ENCODE peak calls at places on chromosomes 16 and 17, in six cellular contexts. E, H, K, L, Y and F are unnamed samples.

GRCh38 chr17:6509295-6509771 is 47.0 kb downstream of the PITPNM3 start:
- DNase-seq in E (no peak), H (no peak), K (no peak), Y (peak; percentile 55), L (no peak), F (no peak)

GRCh38 chr16:31201511-31202401 is 804 bp downstream of the PYCARD start:
- DNase-seq in K (no peak), Y (no peak), L (peak; percentile 78), H (no peak), E (no peak), F (no peak)

GRCh38 chr16:6453742-6454141 is 878.9 kb upstream of the RBFOX1 start:
- DNase-seq in H (no peak), K (no peak), L (no peak), E (no peak), Y (no peak), F (no peak)

GRCh38 chr17:49996495-49997255 is 1.7 kb upstream of the DLX3 start:
- DNase-seq in E (peak; percentile 22), K (peak; percentile 81), Y (no peak), L (peak; percentile 79), H (no peak), F (no peak)

GRCh38 chr16:11264155-11264832 is 4.8 kb downstream of the TNP2 start:
- DNase-seq in Y (no peak), K (no peak), L (no peak), H (no peak), E (no peak), F (no peak)

GRCh38 chr16:27436065-27436464 is 34.1 kb downstream of the IL21R start:
- DNase-seq in K (no peak), L (no peak), E (no peak), H (no peak), Y (peak; percentile 38), F (no peak)

GRCh38 chr17:29084476-29085148 is 41.7 kb downstream of the PIPOX start:
- DNase-seq in E (no peak), L (no peak), Y (peak; percentile 83), K (no peak), H (no peak), F (no peak)

GRCh38 chr17:19703106-19703775 is 13.1 kb downstream of the SLC47A2 start:
- DNase-seq in H (no peak), K (no peak), Y (no peak), L (peak; percentile 60), E (no peak), F (no peak)

GRCh38 chr16:76963614-76964315 is 227.2 kb upstream of the MON1B start:
- DNase-seq in E (no peak), H (no peak), Y (no peak), L (no peak), K (no peak), F (no peak)

GRCh38 chr17:50837286-50837979 is 2.0 kb downstream of the WFIKKN2 start:
- DNase-seq in L (no peak), K (no peak), E (no peak), H (no peak), Y (no peak), F (no peak)

GRCh38 chr16:24052466-24053324 is 203.4 kb upstream of the CACNG3 start:
- DNase-seq in H (no peak), E (no peak), L (no peak), Y (no peak), K (no peak), F (no peak)

GRCh38 chr17:45825792-45826191 is 18.9 kb upstream of the SPPL2C start:
- DNase-seq in H (no peak), L (no peak), Y (no peak), E (no peak), K (no peak), F (no peak)

GRCh38 chr16:54772400-54772799 is 158.3 kb upstream of the IRX5 start:
- DNase-seq in Y (no peak), K (no peak), L (no peak), E (no peak), H (no peak), F (no peak)

GRCh38 chr17:39676198-39676819 is 8.1 kb downstream of the PNMT start:
- DNase-seq in K (no peak), H (no peak), Y (no peak), E (no peak), L (peak; percentile 92), F (no peak)

GRCh38 chr16:50861926-50862325 is 120.0 kb downstream of the CYLD start:
- DNase-seq in H (no peak), Y (no peak), E (no peak), K (peak; percentile 21), L (no peak), F (peak; percentile 33)

GRCh38 chr17:30821751-30822723 is 2.5 kb downstream of the CRLF3 start:
- DNase-seq in H (no peak), E (no peak), Y (no peak), K (no peak), L (no peak), F (no peak)

GRCh38 chr17:77125432-77125901 is 15.3 kb upstream of the SEC14L1 start:
- DNase-seq in K (peak; percentile 97), L (no peak), Y (no peak), E (peak; percentile 91), H (no peak), F (peak; percentile 89)

GRCh38 chr17:2710804-2711607 is 558 bp downstream of the CLUH start:
- DNase-seq in K (no peak), Y (peak; percentile 71), H (no peak), E (no peak), L (peak; percentile 61), F (no peak)

GRCh38 chr17:78879679-78880186 is 23.3 kb downstream of the CEP295NL start:
- DNase-seq in E (no peak), Y (peak; percentile 94), K (no peak), L (peak; percentile 88), H (no peak), F (no peak)
- H3K27ac ChIP-seq in E (no peak overlapping the region), Y (peak overlapping the region; percentile 87), K (no peak overlapping the region), L (peak overlapping the region; percentile 88), H (peak overlapping the region; percentile 94), F (no peak overlapping the region)

GRCh38 chr17:64331366-64331765 is 59.3 kb downstream of the PECAM1 start:
- DNase-seq in H (no peak), Y (no peak), L (no peak), E (no peak), K (no peak), F (no peak)
- H3K27ac ChIP-seq in H (peak overlapping the region; percentile 76), Y (peak overlapping the region; percentile 23), L (peak overlapping the region; percentile 56), E (no peak overlapping the region), K (no peak overlapping the region), F (no peak overlapping the region)

DNA sequence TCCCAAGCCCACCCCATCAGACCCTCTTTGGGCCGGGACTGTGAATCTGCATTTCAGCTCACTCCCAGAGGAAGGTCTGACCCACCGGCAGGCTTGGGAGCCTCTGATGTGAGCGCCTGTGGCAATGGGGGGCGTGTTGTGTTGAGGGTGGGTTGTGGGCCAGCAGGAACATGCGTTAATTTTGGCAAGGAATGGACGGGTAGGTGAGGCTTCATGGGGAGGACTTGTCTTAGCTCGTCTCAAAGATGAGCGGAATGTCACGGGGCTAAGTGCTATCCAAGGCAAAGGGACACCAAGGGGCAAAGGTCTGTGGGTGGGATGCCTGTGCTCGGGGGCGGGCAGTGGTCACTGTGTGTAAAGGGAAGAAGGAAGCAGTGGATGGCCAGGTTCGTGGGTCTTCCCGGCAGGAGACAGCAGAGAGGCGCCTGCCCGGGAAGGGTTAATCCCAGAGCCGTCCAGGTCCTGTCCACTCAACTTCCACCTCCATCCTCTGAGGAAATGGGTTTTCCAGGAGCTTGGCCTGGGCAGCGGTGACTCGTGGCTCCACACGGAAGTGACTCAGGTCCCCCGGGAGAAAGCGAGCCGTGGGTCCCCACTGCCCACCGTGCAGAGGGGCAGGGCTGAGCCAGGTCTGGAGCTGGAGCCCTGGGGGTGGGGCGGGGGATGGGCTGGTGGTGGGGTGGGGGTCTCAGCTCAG is 17.4 kb downstream of the ADGRG1 start:
- DNase-seq in L (peak; percentile 85), K (no peak), H (no peak), E (no peak), Y (peak; percentile 73), F (no peak)
- H3K27ac ChIP-seq in L (peak overlapping the region; percentile 31), K (peak overlapping the region; percentile 62), H (peak overlapping the region; percentile 81), E (no peak overlapping the region), Y (peak overlapping the region; percentile 53), F (peak overlapping the region; percentile 26)

GRCh38 chr16:9670058-9670457 is 512.2 kb downstream of the GRIN2A start:
- DNase-seq in K (no peak), L (no peak), Y (no peak), H (no peak), E (no peak), F (no peak)

GRCh38 chr16:9661336-9661735 is 520.9 kb downstream of the GRIN2A start:
- DNase-seq in K (no peak), Y (no peak), L (no peak), E (no peak), H (no peak), F (no peak)

GRCh38 chr16:9666834-9667480 is 515.3 kb downstream of the GRIN2A start:
- DNase-seq in K (no peak), Y (no peak), E (no peak), L (peak; percentile 43), H (no peak), F (no peak)

DNA sequence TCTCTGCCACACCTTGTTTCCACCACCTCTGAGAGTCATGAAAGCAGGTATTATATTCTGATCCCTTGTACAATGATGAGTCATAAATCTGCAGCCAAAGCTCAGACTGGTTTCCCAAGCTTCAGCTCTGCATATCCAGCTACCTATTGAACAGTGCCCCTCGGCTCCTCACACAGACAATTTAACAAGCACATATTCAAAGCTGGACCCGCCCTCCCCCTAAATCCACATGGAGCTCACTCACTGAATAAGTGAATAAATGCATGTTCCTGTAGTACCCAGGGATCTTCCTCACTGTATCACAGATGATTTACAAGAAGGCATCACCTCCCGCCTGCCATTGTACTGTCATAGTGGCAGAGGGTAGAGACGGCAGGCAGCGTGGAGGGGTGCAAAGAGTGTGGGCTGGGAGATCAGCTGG is 516.4 kb downstream of the GRIN2A start:
- DNase-seq in H (no peak), L (no peak), E (no peak), K (no peak), Y (no peak), F (peak; percentile 16)
- H3K27ac ChIP-seq in H (no peak overlapping the region), L (no peak overlapping the region), E (no peak overlapping the region), K (no peak overlapping the region), Y (no peak overlapping the region), F (no peak overlapping the region)

DNA sequence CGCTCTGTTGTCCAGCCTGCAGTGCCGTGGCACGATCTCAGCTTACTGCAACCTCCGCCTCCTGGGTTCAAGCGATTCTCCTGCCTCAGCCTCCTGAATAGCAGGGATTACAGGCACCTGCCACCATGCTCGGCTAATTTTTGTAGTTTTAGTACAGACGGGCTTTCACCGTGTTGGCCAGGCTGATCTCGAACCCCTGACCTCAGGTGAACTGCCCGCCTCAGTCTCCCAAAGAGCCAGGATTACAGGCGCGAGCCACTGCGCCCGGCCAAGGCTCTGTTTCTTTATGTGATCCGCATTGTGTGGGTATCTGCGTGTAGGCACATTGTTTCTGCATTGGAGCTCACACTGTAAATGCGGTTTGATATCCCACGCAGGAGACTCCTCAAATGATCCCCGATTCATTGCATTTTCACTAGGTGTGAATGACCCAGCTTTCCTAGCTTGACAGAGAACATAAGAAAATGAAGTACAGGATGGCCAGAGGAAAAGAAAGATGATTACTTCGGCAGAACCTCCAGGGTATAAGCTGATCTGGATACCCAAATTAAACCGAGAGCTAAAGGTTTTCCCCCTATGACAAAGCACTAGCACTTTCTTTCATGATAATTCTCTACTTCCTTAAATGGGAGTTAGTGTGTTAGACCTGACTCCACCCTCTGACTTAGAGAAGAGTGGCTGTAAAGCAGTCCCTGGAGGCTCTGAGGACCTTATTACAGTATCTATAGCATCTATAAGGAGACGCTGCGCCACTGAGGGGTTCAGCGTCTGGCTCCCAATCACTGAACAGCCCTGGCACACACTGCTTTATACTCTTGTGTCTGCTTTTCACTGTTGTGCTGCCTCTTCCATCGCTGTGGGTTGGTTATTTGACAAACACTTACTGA is 17.3 kb downstream of the COTL1 start:
- DNase-seq in E (no peak), L (no peak), Y (no peak), H (no peak), K (no peak), F (no peak)
- H3K27ac ChIP-seq in E (peak overlapping the region; percentile 68), L (peak overlapping the region; percentile 17), Y (peak overlapping the region; percentile 77), H (peak overlapping the region; percentile 85), K (peak overlapping the region; percentile 84), F (no peak overlapping the region)

GRCh38 chr16:82638095-82638798 is 11.5 kb downstream of the CDH13 start:
- DNase-seq in Y (peak; percentile 3), K (no peak), E (no peak), L (no peak), H (no peak), F (no peak)
- H3K27ac ChIP-seq in Y (no peak overlapping the region), K (no peak overlapping the region), E (no peak overlapping the region), L (peak overlapping the region; percentile 42), H (peak overlapping the region; percentile 10), F (peak overlapping the region; percentile 72)